ENCODE peak calls at places on chromosome 12, in seven cellular contexts. O, K, C, D, I, V and P are unnamed samples.

GRCh38 chr12:123097521-123098084 is 53.3 kb downstream of the PITPNM2 start:
- DNase-seq in I (no peak), D (no peak), O (no peak), V (no peak), C (no peak), K (no peak), P (no peak)

GRCh38 chr12:25364529-25365339 is 114.0 kb upstream of the KRAS start:
- DNase-seq in O (peak; percentile 73), D (no peak), C (no peak), K (no peak), I (no peak), V (no peak), P (no peak)

GRCh38 chr12:6769003-6769389 is 2.8 kb downstream of the PTMS start:
- DNase-seq in O (no peak), D (no peak), I (peak; percentile 39), V (no peak), K (no peak), C (no peak), P (no peak)

GRCh38 chr12:92149563-92149962 is 3.9 kb upstream of the BTG1 start:
- DNase-seq in I (no peak), K (no peak), C (no peak), D (no peak), O (no peak), V (no peak), P (no peak)

GRCh38 chr12:89333564-89334252 is 18.6 kb downstream of the DUSP6 start:
- DNase-seq in I (no peak), D (no peak), V (no peak), K (no peak), O (peak; percentile 98), C (no peak), P (no peak)

GRCh38 chr12:124847113-124847512 is 16.6 kb downstream of the SCARB1 start:
- DNase-seq in I (no peak), V (no peak), K (no peak), C (no peak), O (no peak), D (no peak), P (peak; percentile 61)

GRCh38 chr12:1318327-1319031 is 275.9 kb downstream of the FBXL14 start:
- DNase-seq in O (no peak), K (no peak), D (peak; percentile 21), V (no peak), C (peak; percentile 4), I (peak; percentile 67), P (peak; percentile 64)

GRCh38 chr12:78419513-78419912 is 445.1 kb upstream of the SYT1 start:
- DNase-seq in I (no peak), K (no peak), O (no peak), V (no peak), C (no peak), D (no peak), P (no peak)

GRCh38 chr12:25438638-25439037 is 114.4 kb downstream of the LMNTD1 start:
- DNase-seq in O (no peak), K (no peak), V (no peak), C (no peak), I (peak; percentile 67), D (no peak), P (no peak)

GRCh38 chr12:110718222-110718908 is 24.3 kb downstream of the PPP1CC start:
- DNase-seq in C (no peak), V (no peak), D (no peak), I (no peak), O (no peak), K (no peak), P (no peak)

GRCh38 chr12:25423355-25423754 is 129.7 kb downstream of the LMNTD1 start:
- DNase-seq in C (no peak), I (no peak), V (no peak), D (no peak), K (no peak), O (no peak), P (peak; percentile 32)

GRCh38 chr12:68367136-68367535 is 35.0 kb upstream of the MDM1 start:
- DNase-seq in I (no peak), V (no peak), O (no peak), D (no peak), C (no peak), K (no peak), P (no peak)

GRCh38 chr12:32448581-32448980 is 49.2 kb downstream of the FGD4 start:
- DNase-seq in I (no peak), V (no peak), D (no peak), C (no peak), K (no peak), O (no peak), P (no peak)

GRCh38 chr12:110901401-110901800 is 19.0 kb downstream of the MYL2 start:
- DNase-seq in O (no peak), V (no peak), D (no peak), C (no peak), K (no peak), I (no peak), P (no peak)

GRCh38 chr12:105861232-105861631 is 277.5 kb downstream of the NUAK1 start:
- DNase-seq in V (no peak), K (no peak), O (no peak), D (no peak), I (no peak), C (no peak), P (no peak)

GRCh38 chr12:93563807-93564538 is 8.5 kb upstream of the SOCS2 start:
- DNase-seq in V (no peak), K (no peak), C (no peak), O (no peak), I (peak; percentile 11), D (no peak), P (no peak)

GRCh38 chr12:117854339-117855012 is 114.3 kb downstream of the KSR2 start:
- DNase-seq in C (no peak), V (peak; percentile 22), I (peak; percentile 37), D (no peak), O (peak; percentile 14), K (no peak), P (no peak)

GRCh38 chr12:93449277-93449676 is 7.5 kb upstream of the UBE2N start:
- DNase-seq in O (no peak), I (no peak), K (no peak), D (no peak), V (no peak), C (no peak), P (no peak)

GRCh38 chr12:72146495-72146894 is 125.7 kb upstream of the TRHDE start:
- DNase-seq in C (no peak), O (no peak), K (no peak), V (no peak), I (no peak), D (no peak), P (no peak)

GRCh38 chr12:50185496-50185895 is 18.3 kb upstream of the CERS5 start:
- DNase-seq in C (no peak), D (no peak), K (no peak), O (no peak), I (no peak), V (no peak), P (no peak)

GRCh38 chr12:52539024-52539820 is 13.7 kb downstream of the KRT71 start:
- DNase-seq in K (no peak), C (peak; percentile 6), O (no peak), V (no peak), D (peak; percentile 69), I (peak; percentile 9), P (no peak)

GRCh38 chr12:132071001-132071810 is 72.9 kb downstream of the DDX51 start:
- DNase-seq in D (no peak), O (peak; percentile 80), I (no peak), K (no peak), V (no peak), C (no peak), P (no peak)

GRCh38 chr12:2154050-2154449 is 101.3 kb downstream of the CACNA1C start:
- DNase-seq in O (no peak), I (peak; percentile 62), V (no peak), C (peak; percentile 50), K (no peak), D (no peak), P (no peak)

GRCh38 chr12:55741978-55742377 is 944 bp upstream of the GDF11 start:
- DNase-seq in V (no peak), D (no peak), O (no peak), C (no peak), K (no peak), I (no peak), P (no peak)

GRCh38 chr12:56241424-56242205 is 11.8 kb downstream of the SLC39A5 start:
- DNase-seq in D (no peak), V (no peak), K (no peak), O (no peak), C (no peak), I (no peak), P (no peak)

GRCh38 chr12:25833657-25834056 is 124.8 kb upstream of the RASSF8 start:
- DNase-seq in O (no peak), V (no peak), K (no peak), C (no peak), I (no peak), D (no peak), P (no peak)

GRCh38 chr12:25271486-25272098 is 20.9 kb upstream of the KRAS start:
- DNase-seq in C (no peak), I (no peak), V (no peak), K (no peak), D (no peak), O (no peak), P (no peak)

GRCh38 chr12:94615284-94616216 is 34.8 kb downstream of the TMCC3 start:
- DNase-seq in V (no peak), C (peak; percentile 6), D (no peak), O (no peak), K (no peak), I (peak; percentile 35), P (no peak)

GRCh38 chr12:74365178-74365964 is 172.3 kb upstream of the ATXN7L3B start:
- DNase-seq in K (no peak), C (peak; percentile 11), O (no peak), V (no peak), I (peak; percentile 65), D (no peak), P (no peak)

GRCh38 chr12:57889541-57889989 is 43.0 kb upstream of the CTDSP2 start:
- DNase-seq in K (no peak), C (peak; percentile 70), I (peak; percentile 65), D (no peak), V (no peak), O (no peak), P (no peak)

GRCh38 chr12:13171921-13172859 is 24.3 kb upstream of the EMP1 start:
- DNase-seq in D (no peak), I (no peak), C (no peak), O (no peak), V (no peak), K (no peak), P (no peak)

GRCh38 chr12:80877706-80878384 is 59.9 kb downstream of the LIN7A start:
- DNase-seq in D (no peak), C (no peak), K (no peak), O (no peak), I (peak; percentile 52), V (no peak), P (no peak)

GRCh38 chr12:55707841-55708694 is at the start of gene ITGA7:
- DNase-seq in C (no peak), V (peak; percentile 54), K (peak; percentile 80), I (no peak), D (no peak), O (no peak), P (no peak)

GRCh38 chr12:77947326-77947725 is 116.6 kb downstream of the NAV3 start:
- DNase-seq in O (no peak), C (no peak), I (peak; percentile 76), D (no peak), K (no peak), V (no peak), P (no peak)

GRCh38 chr12:24780969-24781368 is 167.9 kb downstream of the BCAT1 start:
- DNase-seq in V (no peak), K (no peak), O (no peak), I (peak; percentile 16), C (no peak), D (peak; percentile 35), P (no peak)

GRCh38 chr12:89451876-89452275 is 72.7 kb downstream of the GALNT4 start:
- DNase-seq in D (peak; percentile 71), K (no peak), I (peak; percentile 75), C (peak; percentile 60), V (no peak), O (no peak), P (peak; percentile 42)

GRCh38 chr12:68880660-68881325 is 52.2 kb downstream of the CPM start:
- DNase-seq in V (no peak), D (no peak), I (no peak), K (no peak), C (no peak), O (no peak), P (no peak)

GRCh38 chr12:64544796-64545382 is 65.4 kb upstream of the RASSF3 start:
- DNase-seq in O (no peak), I (no peak), V (no peak), C (no peak), K (no peak), D (no peak), P (no peak)